ENCODE peak calls at places on chromosomes 1 and 21, in ten cellular contexts. Z, A, S, K, Q, R, X, M, O and J are unnamed samples.

GRCh38 chr1:110630770-110631663 is 24.9 kb upstream of the KCNA2 start:
- DNase-seq in K (peak), R (peak), O (no peak), X (peak), Q (peak), A (peak), S (no peak), Z (peak), M (peak), J (peak)

GRCh38 chr1:9338354-9339250 is 45.9 kb downstream of the SPSB1 start:
- DNase-seq in K (no peak), S (no peak), Z (peak), O (no peak), R (no peak), M (peak), A (no peak), Q (no peak), X (no peak), J (no peak)

GRCh38 chr1:238961790-238962189 is 424.6 kb upstream of the CHRM3 start:
- DNase-seq in K (peak), Z (no peak), R (no peak), S (no peak), O (no peak), A (no peak), X (peak), Q (no peak), M (no peak), J (peak)

GRCh38 chr1:203282720-203283542 is 22.4 kb upstream of the BTG2 start:
- DNase-seq in S (no peak), M (no peak), X (no peak), A (peak), R (no peak), Z (no peak), K (no peak), Q (no peak), O (no peak), J (no peak)

GRCh38 chr1:47533176-47534039 is 95.6 kb downstream of the FOXD2 start:
- DNase-seq in R (no peak), A (peak), S (peak), K (peak), Z (peak), M (peak), X (no peak), Q (peak), O (peak), J (no peak)

GRCh38 chr1:69410893-69411292 is 156.8 kb upstream of the LRRC7 start:
- DNase-seq in R (no peak), M (no peak), Q (no peak), X (no peak), K (no peak), O (no peak), S (no peak), Z (no peak), A (no peak), J (no peak)

GRCh38 chr1:184974086-184974836 is at the start of gene NIBAN1:
- DNase-seq in R (no peak), O (peak), M (peak), S (no peak), Q (peak), Z (peak), X (peak), K (peak), A (peak), J (peak)

GRCh38 chr1:180094705-180095280 is 59.9 kb upstream of the QSOX1 start:
- DNase-seq in R (no peak), M (no peak), Z (no peak), A (no peak), Q (no peak), K (peak), X (no peak), S (no peak), O (no peak), J (no peak)

GRCh38 chr21:28518620-28519019 is 474.1 kb downstream of the LTN1 start:
- DNase-seq in M (peak), R (no peak), Q (no peak), A (no peak), X (no peak), S (no peak), Z (peak), O (no peak), K (no peak), J (no peak)

GRCh38 chr1:47399841-47400144 is 16.3 kb upstream of the FOXE3 start:
- DNase-seq in K (no peak), R (no peak), O (no peak), M (no peak), Q (no peak), Z (no peak), X (no peak), S (no peak), A (no peak), J (no peak)

GRCh38 chr1:246020231-246020954 is 486.7 kb downstream of the SMYD3 start:
- DNase-seq in M (no peak), S (no peak), A (no peak), O (no peak), X (no peak), Z (no peak), K (no peak), R (no peak), Q (no peak), J (no peak)

GRCh38 chr1:4086921-4087320 is 186.8 kb upstream of the C1orf174 start:
- DNase-seq in A (no peak), Q (no peak), S (no peak), O (no peak), K (no peak), X (no peak), R (no peak), M (no peak), Z (no peak), J (no peak)

GRCh38 chr1:107076846-107077245 is 20.4 kb downstream of the PRMT6 start:
- DNase-seq in S (peak), O (no peak), R (no peak), X (peak), M (peak), Q (no peak), A (no peak), Z (peak), K (peak), J (peak)

GRCh38 chr1:43951021-43951985 is 4.6 kb downstream of the IPO13 start:
- DNase-seq in S (no peak), X (no peak), Z (peak), M (peak), Q (no peak), O (no peak), K (no peak), A (no peak), R (no peak), J (no peak)

GRCh38 chr1:8560611-8561544 is 243.0 kb downstream of the SLC45A1 start:
- DNase-seq in Z (peak), S (no peak), K (peak), R (no peak), X (peak), A (peak), M (peak), Q (peak), O (no peak), J (peak)

GRCh38 chr1:109075531-109076490 is at the start of gene TAF13:
- DNase-seq in S (peak), R (peak), O (peak), Q (peak), M (peak), X (peak), Z (peak), K (peak), A (peak), J (peak)

GRCh38 chr1:8202182-8202905 is 115.6 kb upstream of the SLC45A1 start:
- DNase-seq in R (no peak), A (no peak), Q (no peak), M (peak), Z (peak), X (peak), K (peak), S (no peak), O (no peak), J (peak)

GRCh38 chr1:23562138-23562819 is 3.0 kb upstream of the ID3 start:
- DNase-seq in S (peak), R (peak), O (peak), A (peak), Z (peak), M (peak), K (peak), Q (peak), X (peak), J (peak)

GRCh38 chr1:47196622-47197021 is 6.8 kb upstream of the PDZK1IP1 start:
- DNase-seq in K (no peak), Q (no peak), S (no peak), O (no peak), Z (no peak), M (no peak), X (peak), A (no peak), R (no peak), J (no peak)

GRCh38 chr21:26449161-26449560 is 123.9 kb downstream of the CYYR1 start:
- DNase-seq in R (no peak), X (no peak), Z (peak), O (no peak), S (no peak), M (peak), A (no peak), Q (no peak), K (peak), J (peak)

GRCh38 chr1:50218344-50218743 is 109.6 kb downstream of the ELAVL4 start:
- DNase-seq in S (no peak), R (no peak), M (no peak), K (no peak), Z (no peak), Q (no peak), A (no peak), O (no peak), X (no peak), J (no peak)

GRCh38 chr21:38260426-38260825 is 3.6 kb downstream of the KCNJ15 start:
- DNase-seq in M (no peak), R (no peak), Z (no peak), Q (no peak), X (no peak), S (no peak), A (no peak), K (no peak), O (no peak), J (no peak)

GRCh38 chr1:186442651-186443114 is 18.2 kb downstream of the PDC start:
- DNase-seq in X (no peak), R (no peak), S (no peak), A (no peak), O (no peak), Q (no peak), M (peak), K (peak), Z (peak), J (peak)

GRCh38 chr1:33195560-33195959 is 13.7 kb upstream of the TRIM62 start:
- DNase-seq in A (no peak), O (no peak), Q (no peak), Z (peak), X (no peak), R (no peak), K (no peak), M (no peak), S (no peak), J (peak)

GRCh38 chr1:226443439-226443838 is 35.5 kb upstream of the PARP1 start:
- DNase-seq in O (no peak), K (peak), S (no peak), Z (peak), Q (no peak), M (peak), A (no peak), X (no peak), R (no peak), J (peak)

GRCh38 chr1:244460195-244460594 is 878 bp upstream of the CATSPERE start:
- DNase-seq in O (no peak), Z (peak), A (no peak), S (no peak), K (no peak), M (no peak), X (no peak), R (no peak), Q (no peak), J (no peak)

GRCh38 chr1:116322752-116323405 is 50.2 kb upstream of the ATP1A1 start:
- DNase-seq in S (no peak), Q (no peak), O (no peak), X (no peak), A (no peak), R (no peak), M (no peak), K (no peak), Z (no peak), J (no peak)

GRCh38 chr1:1540015-1540816 is at the start of gene TMEM240:
- DNase-seq in Q (peak), X (no peak), O (peak), R (no peak), Z (peak), S (no peak), A (peak), M (peak), K (peak), J (no peak)

GRCh38 chr1:236211815-236212214 is 69.5 kb downstream of the GPR137B start:
- DNase-seq in R (no peak), Q (no peak), X (no peak), K (no peak), O (no peak), S (no peak), M (no peak), A (no peak), Z (no peak), J (no peak)

GRCh38 chr1:12135612-12136011 is 31.2 kb upstream of the TNFRSF1B start:
- DNase-seq in K (peak), M (peak), Q (no peak), Z (peak), X (no peak), R (no peak), A (no peak), S (no peak), O (no peak), J (peak)

GRCh38 chr1:46081206-46081605 is 51.2 kb downstream of the PIK3R3 start:
- DNase-seq in M (no peak), Z (no peak), R (no peak), S (no peak), Q (no peak), K (no peak), X (no peak), O (no peak), A (no peak), J (no peak)

DNA sequence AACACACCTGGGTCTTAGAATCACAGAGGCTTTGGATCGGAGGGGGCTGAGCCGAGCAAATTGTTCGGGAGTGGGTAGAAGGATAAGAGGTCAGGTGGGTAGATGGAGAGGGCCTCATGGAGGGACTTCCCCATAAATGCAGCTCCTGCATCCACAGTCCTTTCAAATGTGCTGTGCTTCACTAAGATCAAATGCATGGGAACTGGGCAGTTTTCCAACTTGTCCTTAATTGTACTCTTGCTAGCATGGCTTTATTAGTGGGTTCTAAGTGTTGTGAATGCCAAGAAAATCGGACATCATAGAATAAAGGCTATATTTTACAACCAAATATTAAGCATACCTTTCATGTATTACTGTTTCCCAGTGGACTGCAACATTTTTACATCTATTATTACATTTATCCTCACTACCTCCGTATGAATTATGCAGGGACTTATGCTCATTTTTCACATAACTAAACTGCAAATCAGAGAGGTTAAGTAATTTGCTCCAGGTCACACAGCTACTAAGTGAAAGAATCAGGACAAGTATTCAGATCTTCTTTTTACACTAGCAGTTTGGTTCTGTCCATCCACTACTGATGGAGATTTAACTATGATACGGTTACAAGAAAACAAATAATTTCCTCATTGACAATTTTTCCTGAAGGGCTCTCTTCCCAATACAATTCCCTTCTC is 174.5 kb upstream of the RUNX1 start:
- DNase-seq in K (no peak), A (no peak), S (no peak), M (no peak), X (no peak), O (no peak), Z (peak), Q (no peak), R (no peak), J (no peak)
- TF ChIP-seq CTCF in K (no peak), A (no peak), S (no peak), M (no peak), X (no peak), O (no peak), Z (no peak), Q (no peak), R (no peak), J (no peak)

DNA sequence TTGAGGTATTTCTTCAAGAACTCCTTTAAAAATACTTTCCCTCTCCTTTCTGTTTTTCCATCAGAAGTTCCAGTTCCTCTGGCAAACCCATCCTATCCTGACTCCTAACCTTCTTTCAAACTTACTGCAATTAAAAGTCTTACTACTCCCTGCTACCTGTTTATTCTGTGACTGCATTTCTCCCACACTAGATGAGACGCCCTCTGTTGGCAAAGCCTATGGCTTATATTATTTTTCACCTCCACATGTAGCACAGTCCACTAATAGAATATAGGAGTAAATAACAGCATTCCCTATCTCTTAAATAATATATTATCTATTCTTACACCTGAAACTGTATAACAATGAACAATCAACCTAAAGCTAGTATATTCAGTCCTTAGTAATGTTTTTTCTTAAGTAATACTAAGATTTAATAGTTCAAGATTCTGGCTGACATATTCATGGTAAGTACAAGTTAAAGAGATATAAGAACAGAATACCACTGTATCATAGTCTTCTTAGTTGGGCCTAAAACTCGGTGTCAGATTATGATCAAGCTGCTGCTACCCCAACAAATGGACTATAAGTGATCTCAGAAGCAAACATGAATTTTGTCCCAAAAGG is 54.8 kb downstream of the RAB3GAP2 start:
- DNase-seq in S (no peak), X (peak), R (no peak), O (no peak), Q (no peak), A (no peak), M (no peak), Z (no peak), K (no peak), J (no peak)
- TF ChIP-seq CTCF in S (peak), X (no peak), R (no peak), O (no peak), Q (peak), A (peak), M (peak), Z (peak), K (no peak), J (peak)

DNA sequence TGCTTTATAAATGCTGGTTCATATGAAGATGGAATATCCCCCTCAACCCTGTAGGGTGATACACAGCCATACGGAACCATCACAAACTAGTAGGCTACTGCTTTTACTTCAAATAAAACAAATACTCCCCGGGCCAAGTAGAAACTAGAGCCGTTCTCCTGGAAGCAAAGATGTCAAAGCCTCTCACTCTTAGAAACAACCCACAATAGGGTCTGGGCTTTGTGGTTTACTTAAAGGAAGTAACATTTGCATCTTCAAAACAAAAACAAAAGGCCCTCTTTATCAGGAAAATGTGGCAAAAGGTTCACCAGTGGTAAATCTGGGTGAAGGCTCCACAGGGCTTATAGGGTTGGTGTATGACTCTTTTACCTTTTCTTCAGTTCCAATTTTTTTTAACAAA is 49.8 kb downstream of the HLCS start:
- DNase-seq in Q (no peak), Z (no peak), K (no peak), M (no peak), X (no peak), O (no peak), S (no peak), R (no peak), A (no peak), J (no peak)
- TF ChIP-seq CTCF in Q (no peak), Z (no peak), K (no peak), M (no peak), X (no peak), O (no peak), S (no peak), R (no peak), A (no peak), J (no peak)

GRCh38 chr1:52825868-52826267 is 16.7 kb upstream of the ZYG11A start:
- DNase-seq in X (no peak), R (no peak), O (no peak), K (peak), S (no peak), Q (no peak), A (peak), M (peak), Z (peak), J (no peak)
- TF ChIP-seq CTCF in X (peak), R (no peak), O (no peak), K (no peak), S (peak), Q (peak), A (peak), M (peak), Z (peak), J (peak)

DNA sequence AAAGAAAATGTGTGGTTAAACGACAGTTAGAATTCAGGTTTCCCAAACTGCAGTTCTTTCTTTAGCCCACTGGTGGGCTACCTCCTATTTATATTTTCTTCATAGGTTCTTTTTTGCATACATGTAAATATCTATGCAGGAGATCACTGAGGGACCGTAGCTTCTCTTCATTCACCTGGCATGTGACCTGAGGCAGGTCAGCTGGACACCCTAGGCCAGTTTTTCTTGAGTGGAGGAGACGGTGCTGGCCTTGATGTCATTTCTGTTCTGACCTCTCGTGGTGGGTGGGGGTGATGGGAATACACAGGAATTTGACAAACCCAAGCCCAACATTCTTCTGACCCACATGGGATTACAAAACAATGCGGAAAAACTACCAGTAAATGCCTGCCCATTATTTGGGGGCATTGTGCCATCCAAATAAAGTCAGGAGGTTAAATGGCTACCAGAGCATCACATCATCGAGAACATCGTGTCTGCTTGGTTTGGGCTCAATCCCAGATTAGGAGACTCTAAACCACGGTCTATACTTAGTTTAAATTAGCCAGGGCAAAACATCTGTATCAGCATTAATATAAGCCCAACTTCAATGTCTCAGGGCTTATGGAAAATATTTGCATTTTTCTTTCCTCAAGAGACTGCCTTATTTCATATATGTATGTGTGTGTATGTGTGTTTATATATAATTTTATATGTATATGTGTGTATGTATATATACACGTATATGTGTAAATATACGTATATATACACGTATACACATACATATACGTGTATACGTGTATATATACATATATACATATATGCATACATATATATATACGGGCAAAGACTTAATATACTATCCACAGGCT is 7.4 kb upstream of the IRF2BP2 start:
- DNase-seq in Q (no peak), Z (peak), K (peak), S (no peak), R (no peak), X (no peak), M (peak), A (no peak), O (peak), J (peak)
- TF ChIP-seq CTCF in Q (peak), Z (peak), K (peak), S (peak), R (no peak), X (no peak), M (peak), A (peak), O (peak), J (peak)